ENCODE peak calls at places on chromosomes 11 and 22, in six cellular contexts. F, O, C, Z, K and Y are unnamed samples. For H3K9me3 and H3K36me3, the result is how much of the 10 kb centered on the place peaks cover.

GRCh38 chr22:46731246-46732040 is 6.6 kb downstream of the CERK start:
- DNase-seq in F (no peak), O (peak), C (no peak), Z (peak), K (peak), Y (peak)

GRCh38 chr22:44050766-44051747 is 27.0 kb downstream of the PARVB start:
- DNase-seq in F (no peak), O (no peak), C (no peak), Z (no peak), K (no peak), Y (no peak)

GRCh38 chr11:128208329-128209220 is 378.8 kb downstream of the ETS1 start:
- DNase-seq in F (no peak), O (peak), C (peak), Z (peak), K (no peak), Y (no peak)

GRCh38 chr11:27603376-27603775 is 96.8 kb upstream of the LIN7C start:
- DNase-seq in F (no peak), O (no peak), C (no peak), Z (no peak), K (no peak), Y (no peak)

GRCh38 chr11:1344056-1344635 is 34.7 kb upstream of the TOLLIP start:
- DNase-seq in F (no peak), O (no peak), C (no peak), Z (no peak), K (peak), Y (no peak)

GRCh38 chr11:35237345-35237744 is 98.4 kb downstream of the CD44 start:
- DNase-seq in F (no peak), O (no peak), C (no peak), Z (no peak), K (no peak), Y (no peak)

GRCh38 chr11:36455658-36456111 is 54.4 kb downstream of the TRAF6 start:
- DNase-seq in F (no peak), O (peak), C (peak), Z (peak), K (no peak), Y (peak)

GRCh38 chr11:88345408-88345807 is 7.9 kb upstream of the CTSC start:
- DNase-seq in F (no peak), O (no peak), C (no peak), Z (no peak), K (no peak), Y (no peak)

GRCh38 chr11:103532133-103532788 is 423.0 kb downstream of the DYNC2H1 start:
- DNase-seq in F (no peak), O (no peak), C (peak), Z (no peak), K (no peak), Y (no peak)

GRCh38 chr11:76587810-76588454 is 82.6 kb downstream of the LRRC32 start:
- DNase-seq in F (no peak), O (no peak), C (peak), Z (no peak), K (no peak), Y (no peak)

DNA sequence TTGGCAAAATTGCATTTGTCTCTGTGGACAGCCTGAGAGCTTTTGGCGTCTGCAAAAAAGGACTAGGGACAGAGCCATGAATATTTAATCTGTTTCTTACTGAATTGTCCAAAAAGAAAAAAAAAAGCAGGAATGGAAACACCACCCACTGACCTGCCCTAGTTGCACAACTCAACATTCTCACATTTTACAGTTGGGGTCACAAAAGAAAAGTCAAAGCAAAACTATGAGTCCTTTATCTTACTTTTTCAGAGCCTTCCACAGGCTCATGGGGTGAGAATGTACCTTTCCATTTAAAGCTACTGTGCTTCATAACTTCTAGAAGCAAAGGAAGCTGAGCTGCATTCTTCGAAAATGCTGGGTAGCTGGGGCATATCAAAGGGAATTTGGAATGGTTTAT is 225.7 kb downstream of the FAM76B start:
- DNase-seq in F (no peak), O (no peak), C (no peak), Z (no peak), K (no peak), Y (no peak)
- H3K9me3 ChIP-seq in F (under half), O (under half), C (under half), Z (under half), K (under half), Y (under half)

DNA sequence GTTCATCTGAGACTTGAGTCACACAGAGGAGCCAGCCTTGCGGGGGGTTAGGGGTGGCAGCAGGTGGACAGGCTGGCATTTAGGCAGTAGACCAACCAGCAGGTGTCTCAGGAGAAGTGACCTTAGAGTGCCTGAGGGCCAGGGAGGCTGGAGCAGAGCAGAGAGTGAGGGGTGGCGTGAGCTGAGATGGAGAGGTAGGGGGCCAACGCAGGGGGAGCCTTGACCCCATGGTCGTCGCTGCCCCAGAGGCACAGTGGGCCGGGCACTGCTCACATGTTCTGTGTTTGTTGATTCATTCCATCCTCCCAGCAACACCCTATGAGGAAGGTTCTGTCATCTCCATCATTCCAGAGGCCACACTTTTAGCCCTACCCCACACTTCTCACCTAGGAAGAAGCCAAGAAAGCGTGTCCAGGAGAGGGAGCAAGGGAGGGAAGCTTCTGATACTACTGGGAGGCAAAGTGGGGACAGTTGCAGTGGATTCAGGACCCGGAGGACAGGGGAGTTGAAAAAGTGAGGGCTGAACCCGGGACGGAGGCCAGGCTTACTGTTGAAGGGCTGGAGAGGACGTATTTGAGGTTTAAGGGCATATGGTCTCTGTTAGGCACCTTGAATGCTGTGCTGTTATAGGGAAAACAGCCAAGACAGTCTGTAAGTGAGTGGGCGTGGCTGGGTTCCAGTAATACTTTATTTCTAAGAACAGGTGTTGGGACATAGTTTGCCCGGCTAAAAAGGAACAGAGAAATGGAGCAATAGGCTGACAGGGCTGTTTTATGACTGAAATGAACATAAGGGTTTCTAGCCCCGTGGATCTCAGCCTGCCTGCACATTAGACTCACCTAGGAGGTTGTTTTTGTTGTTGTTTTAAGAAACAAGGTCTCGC is 7.3 kb downstream of the SART1 start:
- DNase-seq in F (no peak), O (no peak), C (no peak), Z (no peak), K (no peak), Y (no peak)
- TF ChIP-seq CTCF in F (no peak), O (no peak), C (no peak), Z (no peak), K (no peak), Y (no peak)

DNA sequence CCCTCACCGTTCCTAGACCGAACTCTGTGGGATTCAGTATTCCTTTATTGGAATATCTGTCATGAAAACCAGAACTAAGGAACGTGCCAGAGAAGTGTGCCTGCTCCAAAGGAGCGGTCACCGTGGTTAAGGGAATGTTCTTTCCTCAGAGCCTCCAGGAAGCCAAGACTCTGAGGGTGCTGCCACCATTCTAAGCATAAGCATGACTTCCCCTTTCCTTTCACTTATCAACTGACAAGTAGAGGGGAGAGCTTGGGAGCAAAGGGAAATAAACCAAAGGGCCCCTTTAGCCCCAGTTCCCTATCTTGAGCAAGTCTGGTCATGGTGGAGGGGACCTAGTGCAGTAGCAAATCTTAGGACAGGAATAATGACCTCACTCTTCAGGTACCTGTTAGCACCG is 26.8 kb downstream of the CTR9 start:
- DNase-seq in F (no peak), O (no peak), C (no peak), Z (no peak), K (no peak), Y (no peak)
- H3K36me3 ChIP-seq in F (under half), O (under half), C (under half), Z (half or more), K (under half), Y (half or more)

DNA sequence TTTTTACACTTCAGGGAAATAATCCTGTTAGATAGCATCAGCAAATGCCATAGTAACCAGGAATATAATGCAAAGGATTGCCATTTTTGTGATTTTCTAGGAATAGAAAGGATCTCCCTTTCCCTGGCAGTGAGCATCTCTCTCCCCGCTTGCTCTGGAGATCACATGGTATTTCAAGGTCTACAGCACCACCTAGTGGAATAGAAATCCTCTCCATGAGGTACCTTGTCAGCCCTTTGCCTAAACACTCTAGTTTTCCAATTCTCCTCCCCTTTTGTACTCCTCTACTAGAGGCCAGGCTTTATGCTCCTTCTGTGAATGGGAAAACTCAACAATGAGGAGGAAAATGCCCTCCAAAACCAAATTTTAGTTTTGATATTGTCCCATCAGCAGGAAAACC is 78.4 kb downstream of the XRRA1 start:
- DNase-seq in F (peak), O (no peak), C (peak), Z (no peak), K (no peak), Y (no peak)
- H3K9me3 ChIP-seq in F (under half), O (under half), C (under half), Z (under half), K (under half), Y (half or more)

DNA sequence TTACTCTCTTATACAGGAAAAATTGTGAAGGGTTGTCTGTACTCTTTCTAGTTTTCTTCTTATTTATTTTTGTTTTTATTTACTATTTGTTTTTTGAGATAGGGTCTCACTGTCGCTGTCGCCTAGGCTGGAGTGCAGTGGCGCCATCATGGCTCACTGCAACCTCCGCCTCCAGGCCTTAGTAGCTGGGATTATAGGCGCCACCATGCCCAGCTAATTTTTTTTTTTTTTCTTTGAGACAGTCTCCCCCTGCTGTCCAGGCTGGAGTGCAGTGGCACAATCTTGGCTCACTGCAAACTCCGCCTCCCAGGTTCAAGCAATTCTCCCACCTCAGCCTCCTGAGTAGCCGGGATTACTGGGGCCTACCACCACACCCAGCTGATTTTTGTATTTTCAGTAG is 18.4 kb downstream of the CUL5 start:
- DNase-seq in F (no peak), O (no peak), C (no peak), Z (no peak), K (no peak), Y (no peak)
- TF ChIP-seq CTCF in F (peak), O (no peak), C (no peak), Z (no peak), K (peak), Y (no peak)

DNA sequence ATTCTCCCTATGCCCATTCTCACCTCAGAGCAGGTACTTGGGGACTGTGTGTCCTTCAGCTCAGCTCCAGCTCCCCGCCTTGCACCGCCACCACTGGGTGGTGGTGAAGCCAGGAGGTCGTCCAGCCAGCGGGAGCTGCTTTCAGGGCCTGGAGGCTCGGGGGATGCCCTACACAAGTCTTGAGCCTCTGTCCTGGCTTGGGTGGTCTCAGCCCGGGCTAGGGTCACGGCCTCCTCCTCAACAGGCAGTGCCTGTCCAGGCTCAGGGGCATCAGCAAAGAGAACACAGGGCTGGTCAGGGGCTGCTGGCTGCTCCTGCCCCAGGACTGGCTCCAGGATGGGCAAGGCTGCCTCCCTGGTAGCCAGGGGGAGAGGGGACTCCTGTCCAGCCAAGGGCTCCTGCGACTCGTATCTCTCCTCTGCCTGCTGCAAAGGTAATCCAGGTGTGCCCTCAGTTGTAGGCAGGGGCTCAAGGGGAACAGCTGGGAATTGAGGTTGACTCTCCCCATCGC is 12.2 kb downstream of the TNKS1BP1 start:
- DNase-seq in F (no peak), O (no peak), C (no peak), Z (no peak), K (peak), Y (no peak)
- H3K36me3 ChIP-seq in F (under half), O (under half), C (under half), Z (half or more), K (under half), Y (half or more)

DNA sequence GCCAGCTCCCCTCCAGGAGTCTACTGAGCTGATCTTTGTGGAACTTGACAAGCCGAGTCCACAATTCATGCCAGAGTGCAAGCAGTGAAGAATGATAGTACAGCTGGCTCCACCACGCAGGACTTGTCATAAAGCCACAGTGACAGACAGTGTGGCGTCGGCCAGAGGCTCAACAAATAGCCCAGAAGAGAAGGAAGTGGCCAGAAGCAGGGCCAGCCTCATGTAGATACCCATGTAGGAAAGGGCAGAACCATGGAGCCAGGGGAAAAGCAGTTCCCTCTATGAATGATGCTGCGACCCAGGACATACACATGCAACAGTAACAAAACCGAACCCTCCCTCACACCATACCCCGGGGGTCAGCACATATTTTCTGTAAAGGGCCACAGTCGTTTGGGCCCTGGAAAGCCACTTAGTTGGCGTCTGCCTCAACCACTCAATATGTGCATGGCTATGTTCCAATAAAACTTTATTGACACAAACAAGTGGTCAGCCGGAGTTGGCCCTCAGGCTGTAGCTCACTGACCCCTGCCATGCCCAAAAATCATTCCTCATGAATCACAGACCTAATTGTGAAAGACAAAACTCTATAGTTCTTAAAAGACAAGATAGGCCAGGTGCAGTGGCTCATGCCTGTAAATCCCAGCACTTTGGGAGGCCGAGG is 161.4 kb downstream of the BRD1 start:
- DNase-seq in F (no peak), O (no peak), C (no peak), Z (no peak), K (peak), Y (no peak)
- H3K9me3 ChIP-seq in F (under half), O (under half), C (under half), Z (under half), K (under half), Y (under half)

GRCh38 chr22:50717709-50718351 is 20.2 kb upstream of the ACR start:
- DNase-seq in F (no peak), O (no peak), C (no peak), Z (no peak), K (no peak), Y (no peak)
- TF ChIP-seq CTCF in F (no peak), O (no peak), C (no peak), Z (no peak), K (no peak), Y (no peak)

GRCh38 chr11:102386376-102386775 is 39.4 kb downstream of the BIRC2 start:
- DNase-seq in F (no peak), O (no peak), C (no peak), Z (no peak), K (no peak), Y (no peak)

GRCh38 chr11:102387056-102387781 is 40.2 kb downstream of the BIRC2 start:
- DNase-seq in F (no peak), O (no peak), C (no peak), Z (no peak), K (no peak), Y (no peak)

GRCh38 chr11:102391549-102392237 is 44.7 kb downstream of the BIRC2 start:
- DNase-seq in F (no peak), O (no peak), C (no peak), Z (no peak), K (no peak), Y (no peak)

GRCh38 chr11:102390667-102391449 is 43.8 kb downstream of the BIRC2 start:
- DNase-seq in F (peak), O (peak), C (peak), Z (peak), K (peak), Y (peak)

DNA sequence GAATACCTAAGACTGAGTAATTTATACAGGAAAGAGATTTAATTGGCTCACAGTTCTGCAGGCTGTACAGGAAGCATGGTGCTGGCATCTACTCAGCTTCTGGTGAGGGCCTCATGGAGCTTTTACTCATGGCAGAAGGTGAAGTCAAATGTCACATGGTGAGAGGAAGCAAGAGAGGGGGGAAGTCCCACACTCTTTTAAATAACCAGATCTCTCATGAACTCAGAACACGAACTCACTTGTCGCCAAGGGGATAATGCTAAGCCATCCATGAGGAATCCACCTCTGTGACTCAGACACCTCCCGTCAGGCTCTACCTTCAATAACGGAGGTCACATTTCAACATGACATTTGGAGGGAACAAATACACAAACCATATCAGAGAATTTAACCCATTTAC is 42.2 kb downstream of the BIRC2 start:
- DNase-seq in F (no peak), O (no peak), C (no peak), Z (no peak), K (no peak), Y (no peak)
- H3K36me3 ChIP-seq in F (under half), O (under half), C (under half), Z (under half), K (under half), Y (half or more)

DNA sequence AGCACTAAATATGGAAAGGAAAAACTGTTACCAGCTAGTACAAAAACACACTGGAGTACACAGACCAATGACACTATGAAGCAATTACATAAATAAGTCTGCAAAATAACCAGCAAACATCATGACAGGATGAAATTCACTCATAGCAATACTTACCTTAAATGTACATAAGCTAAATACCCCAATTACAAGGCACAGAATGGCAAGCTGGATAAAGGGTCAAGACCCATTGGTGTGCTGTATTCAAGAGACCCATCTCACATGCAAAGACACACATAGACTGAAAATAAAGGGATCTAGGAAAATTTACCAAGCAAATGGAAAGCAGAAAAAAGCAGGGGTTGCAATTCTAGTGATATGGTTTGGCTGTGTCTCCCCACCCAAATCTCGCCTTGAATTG is 44.0 kb upstream of the CALCA start:
- DNase-seq in F (no peak), O (no peak), C (no peak), Z (no peak), K (no peak), Y (no peak)
- H3K9me3 ChIP-seq in F (under half), O (under half), C (under half), Z (under half), K (under half), Y (under half)